ENCODE peak calls at places on chromosome 20, in seven cellular contexts. N is HCT116, L is K562, D is HepG2, U is H1, J is SK-N-SH, E is GM12878. V is an unnamed sample.
A peak's percentile ranks its signal among the peaks of the same experiment; 100 is the strongest.

GRCh38 chr20:56945901-56946300 is 316.8 kb downstream of the TFAP2C start:
- DNase-seq in N (no peak), L (no peak), D (no peak), U (no peak), J (no peak), E (no peak), V (no peak)

GRCh38 chr20:52972965-52973819 is 1.0 kb downstream of the TSHZ2 start:
- DNase-seq in N (no peak), L (no peak), D (no peak), U (peak; percentile 68), J (peak; percentile 78), E (no peak), V (no peak)

GRCh38 chr20:24950836-24951525 is 1.9 kb downstream of the CST7 start:
- DNase-seq in N (no peak), L (no peak), D (no peak), U (peak; percentile 43), J (no peak), E (no peak), V (no peak)

GRCh38 chr20:53146201-53146891 is 174.2 kb downstream of the TSHZ2 start:
- DNase-seq in N (no peak), L (no peak), D (no peak), U (no peak), J (no peak), E (no peak), V (no peak)

GRCh38 chr20:61885759-61886715 is 179.6 kb downstream of the TAF4 start:
- DNase-seq in N (no peak), L (no peak), D (no peak), U (no peak), J (no peak), E (no peak), V (no peak)

GRCh38 chr20:6079011-6079410 is 25.2 kb upstream of the LRRN4 start:
- DNase-seq in N (no peak), L (no peak), D (no peak), U (no peak), J (no peak), E (no peak), V (no peak)

GRCh38 chr20:24629668-24630067 is 160.2 kb downstream of the SYNDIG1 start:
- DNase-seq in N (no peak), L (no peak), D (no peak), U (no peak), J (peak; percentile 90), E (no peak), V (no peak)

GRCh38 chr20:36093025-36093803 is 61.3 kb upstream of the EPB41L1 start:
- DNase-seq in N (no peak), L (peak; percentile 60), D (no peak), U (no peak), J (peak; percentile 66), E (no peak), V (peak; percentile 81)

GRCh38 chr20:43096471-43096870 is 93.2 kb downstream of the PTPRT start:
- DNase-seq in N (no peak), L (no peak), D (no peak), U (peak; percentile 44), J (peak; percentile 49), E (no peak), V (no peak)

GRCh38 chr20:18537651-18538050 is 29.6 kb upstream of the SMIM26 start:
- DNase-seq in N (no peak), L (no peak), D (no peak), U (no peak), J (no peak), E (no peak), V (no peak)

GRCh38 chr20:57062696-57063270 is 203.7 kb downstream of the BMP7 start:
- DNase-seq in N (no peak), L (no peak), D (no peak), U (no peak), J (no peak), E (no peak), V (no peak)

GRCh38 chr20:24777746-24778145 is 171.3 kb upstream of the CST7 start:
- DNase-seq in N (no peak), L (no peak), D (no peak), U (no peak), J (no peak), E (no peak), V (no peak)

GRCh38 chr20:19260412-19261090 is 48.1 kb downstream of the SLC24A3 start:
- DNase-seq in N (no peak), L (no peak), D (no peak), U (no peak), J (no peak), E (no peak), V (peak; percentile 44)

GRCh38 chr20:45061244-45061643 is 39.7 kb downstream of the KCNS1 start:
- DNase-seq in N (peak; percentile 26), L (no peak), D (no peak), U (no peak), J (no peak), E (no peak), V (no peak)
- TF ChIP-seq JUND in N (peak; percentile 31), L (no peak), D (no peak), U (no peak), J (peak; percentile 85), E (no peak), V (no peak)

GRCh38 chr20:35085477-35086225 is 7.0 kb downstream of the TRPC4AP start:
- DNase-seq in N (no peak), L (no peak), D (no peak), U (no peak), J (no peak), E (no peak), V (no peak)

GRCh38 chr20:35087355-35087754 is 5.3 kb downstream of the TRPC4AP start:
- DNase-seq in N (no peak), L (no peak), D (no peak), U (no peak), J (no peak), E (no peak), V (no peak)

GRCh38 chr20:35088231-35088794 is 4.3 kb downstream of the TRPC4AP start:
- DNase-seq in N (no peak), L (no peak), D (no peak), U (no peak), J (no peak), E (no peak), V (no peak)

GRCh38 chr20:35079472-35080347 is 12.9 kb downstream of the TRPC4AP start:
- DNase-seq in N (no peak), L (no peak), D (no peak), U (no peak), J (no peak), E (no peak), V (no peak)

GRCh38 chr20:35084998-35085397 is 7.6 kb downstream of the TRPC4AP start:
- DNase-seq in N (no peak), L (no peak), D (no peak), U (no peak), J (no peak), E (no peak), V (peak; percentile 29)
- TF ChIP-seq JUND in N (no peak), L (no peak), D (no peak), U (no peak), J (no peak), E (no peak), V (no peak)

GRCh38 chr20:22312744-22313346 is 271.5 kb downstream of the FOXA2 start:
- DNase-seq in N (peak; percentile 23), L (peak; percentile 14), D (peak; percentile 53), U (peak; percentile 57), J (peak; percentile 16), E (no peak), V (no peak)
- TF ChIP-seq JUND in N (no peak), L (no peak), D (no peak), U (no peak), J (no peak), E (no peak), V (no peak)

GRCh38 chr20:34180460-34181108 is 60.6 kb upstream of the ASIP start:
- DNase-seq in N (no peak), L (no peak), D (no peak), U (no peak), J (no peak), E (no peak), V (no peak)
- TF ChIP-seq JUND in N (no peak), L (no peak), D (no peak), U (no peak), J (no peak), E (no peak), V (no peak)